ENCODE peak calls at places on chromosomes 16 and 17, in five cellular contexts. Z is IMR-90, B is HCT116, K is SK-N-SH, V is H1. F is an unnamed sample.

GRCh38 chr17:47117386-47117785 is 71.7 kb downstream of the CDC27 start:
- DNase-seq in K (no peak), B (no peak), Z (no peak), V (no peak), F (no peak)

GRCh38 chr17:34252138-34252889 is 2.8 kb upstream of the CCL2 start:
- DNase-seq in K (peak), V (no peak), B (no peak), Z (peak), F (no peak)

GRCh38 chr17:73586153-73586906 is 57.9 kb downstream of the SDK2 start:
- DNase-seq in V (no peak), Z (no peak), K (peak), B (no peak), F (no peak)

GRCh38 chr17:4485676-4486646 is 12.7 kb upstream of the SPNS2 start:
- DNase-seq in B (no peak), V (no peak), Z (no peak), K (peak), F (no peak)

GRCh38 chr17:29613371-29613837 is 9.3 kb downstream of the CORO6 start:
- DNase-seq in V (peak), Z (peak), K (peak), B (no peak), F (no peak)

GRCh38 chr17:26792486-26792885 is 501.4 kb upstream of the WSB1 start:
- DNase-seq in Z (peak), B (no peak), K (no peak), V (no peak), F (no peak)

GRCh38 chr16:11126389-11127072 is 129.5 kb downstream of the SOCS1 start:
- DNase-seq in K (no peak), B (no peak), Z (no peak), V (no peak), F (no peak)

GRCh38 chr17:41785876-41786226 is 660 bp downstream of the JUP start:
- DNase-seq in B (no peak), K (no peak), V (peak), Z (no peak), F (peak)

GRCh38 chr17:75404739-75405364 is 626 bp downstream of the GRB2 start:
- DNase-seq in B (no peak), V (peak), K (peak), Z (peak), F (no peak)

GRCh38 chr17:81257533-81257932 is 18.4 kb downstream of the NDUFAF8 start:
- DNase-seq in Z (no peak), K (no peak), V (no peak), B (no peak), F (no peak)

GRCh38 chr17:80929449-80929848 is 62.2 kb upstream of the CHMP6 start:
- DNase-seq in K (no peak), Z (no peak), B (no peak), V (no peak), F (no peak)

GRCh38 chr17:10754109-10754508 is 24.3 kb upstream of the TMEM220 start:
- DNase-seq in V (peak), B (peak), Z (peak), K (peak), F (peak)

GRCh38 chr16:86002178-86002577 is 103.2 kb downstream of the IRF8 start:
- DNase-seq in B (no peak), V (no peak), K (no peak), Z (no peak), F (no peak)

GRCh38 chr16:22325598-22326368 is 28.6 kb downstream of the POLR3E start:
- DNase-seq in Z (no peak), B (no peak), V (no peak), K (no peak), F (no peak)

GRCh38 chr17:59331929-59332889 is 754 bp downstream of the YPEL2 start:
- DNase-seq in Z (no peak), K (peak), V (peak), B (no peak), F (peak)

GRCh38 chr17:10266477-10266876 is 68.1 kb upstream of the GAS7 start:
- DNase-seq in B (no peak), K (no peak), Z (no peak), V (no peak), F (no peak)

GRCh38 chr16:74740795-74741304 is 33.8 kb downstream of the FA2H start:
- DNase-seq in K (no peak), Z (no peak), B (peak), V (no peak), F (no peak)

GRCh38 chr17:2814499-2815341 is 18.5 kb downstream of the RAP1GAP2 start:
- DNase-seq in V (no peak), B (no peak), Z (no peak), K (no peak), F (no peak)

GRCh38 chr16:67928561-67929364 is 2.9 kb downstream of the CTRL start:
- DNase-seq in V (peak), K (peak), Z (peak), B (peak), F (peak)

GRCh38 chr16:13957197-13958078 is 37.5 kb downstream of the ERCC4 start:
- DNase-seq in Z (peak), B (peak), V (no peak), K (peak), F (peak)

GRCh38 chr16:90018297-90019200 is 707 bp downstream of the DBNDD1 start:
- DNase-seq in B (no peak), K (peak), Z (no peak), V (peak), F (peak)

GRCh38 chr16:47939690-47940089 is 216.1 kb downstream of the ABCC12 start:
- DNase-seq in B (no peak), K (no peak), V (no peak), Z (no peak), F (no peak)

GRCh38 chr17:57354669-57355068 is 98.3 kb downstream of the MSI2 start:
- DNase-seq in Z (no peak), K (no peak), B (no peak), V (no peak), F (no peak)

GRCh38 chr17:836154-836553 is 54.0 kb downstream of the MRM3 start:
- DNase-seq in V (no peak), K (no peak), B (no peak), Z (no peak), F (no peak)

GRCh38 chr17:61076649-61077048 is 323.0 kb upstream of the TBX2 start:
- DNase-seq in B (no peak), Z (peak), K (peak), V (no peak), F (no peak)

GRCh38 chr16:53042235-53042645 is 10.5 kb downstream of the CHD9NB start:
- DNase-seq in Z (no peak), V (no peak), K (no peak), B (no peak), F (no peak)

GRCh38 chr16:83661656-83662055 is 146.1 kb upstream of the HSBP1 start:
- DNase-seq in Z (no peak), K (no peak), V (no peak), B (no peak), F (no peak)

GRCh38 chr17:28471531-28472342 is 1.7 kb upstream of the SLC13A2 start:
- DNase-seq in Z (no peak), K (no peak), V (peak), B (no peak), F (no peak)

GRCh38 chr16:55480228-55480655 is 1.2 kb downstream of the MMP2 start:
- DNase-seq in V (peak), Z (peak), K (peak), B (no peak), F (peak)

GRCh38 chr16:56724191-56724590 is 5.7 kb upstream of the NUP93 start:
- DNase-seq in B (no peak), V (no peak), Z (no peak), K (no peak), F (no peak)

GRCh38 chr16:84907046-84907445 is 87.3 kb downstream of the CRISPLD2 start:
- DNase-seq in Z (no peak), V (no peak), K (no peak), B (no peak), F (no peak)

GRCh38 chr17:320809-321385 is 31.7 kb downstream of the RPH3AL start:
- DNase-seq in Z (no peak), B (no peak), K (no peak), V (peak), F (no peak)

GRCh38 chr17:72887917-72888316 is 204.6 kb downstream of the SLC39A11 start:
- DNase-seq in B (no peak), Z (peak), V (no peak), K (no peak), F (no peak)

GRCh38 chr16:66030036-66030435 is 336.5 kb upstream of the CDH5 start:
- DNase-seq in Z (peak), K (no peak), V (no peak), B (no peak), F (no peak)

DNA sequence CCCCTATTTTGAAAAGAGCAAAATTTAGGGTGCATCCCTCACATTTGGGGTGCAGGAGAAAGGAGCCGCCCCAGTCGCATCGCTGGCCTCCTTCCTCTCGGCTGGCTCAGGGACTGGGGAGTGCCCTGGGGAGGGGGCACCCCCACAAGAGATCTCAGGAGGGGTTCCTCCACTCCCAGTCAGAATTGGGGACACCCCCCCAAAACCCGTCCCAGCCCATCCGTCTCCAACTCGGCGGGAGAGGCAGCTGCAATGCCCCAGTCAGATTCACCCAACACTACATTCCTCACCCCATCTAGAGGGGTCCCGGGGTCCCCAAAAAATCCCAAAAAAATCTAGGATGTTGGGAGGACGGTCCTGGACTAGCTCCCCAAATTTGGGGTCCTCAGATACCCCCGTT is 3.4 kb upstream of the BCL6B start:
- DNase-seq in B (no peak), Z (no peak), V (no peak), K (no peak), F (no peak)
- H3K9ac ChIP-seq in B (peak), Z (peak), V (no peak), K (peak), F (peak)

GRCh38 chr17:67019126-67019507 is 25.2 kb upstream of the CACNG1 start:
- DNase-seq in B (no peak), Z (no peak), K (peak), V (no peak), F (no peak)

GRCh38 chr17:67021718-67022450 is 22.5 kb upstream of the CACNG1 start:
- DNase-seq in V (no peak), Z (no peak), K (peak), B (no peak), F (no peak)

GRCh38 chr17:67021196-67021595 is 23.2 kb upstream of the CACNG1 start:
- DNase-seq in K (no peak), V (no peak), Z (no peak), B (no peak), F (peak)

GRCh38 chr17:67019809-67020208 is 24.5 kb upstream of the CACNG1 start:
- DNase-seq in V (no peak), B (no peak), Z (no peak), K (no peak), F (no peak)

DNA sequence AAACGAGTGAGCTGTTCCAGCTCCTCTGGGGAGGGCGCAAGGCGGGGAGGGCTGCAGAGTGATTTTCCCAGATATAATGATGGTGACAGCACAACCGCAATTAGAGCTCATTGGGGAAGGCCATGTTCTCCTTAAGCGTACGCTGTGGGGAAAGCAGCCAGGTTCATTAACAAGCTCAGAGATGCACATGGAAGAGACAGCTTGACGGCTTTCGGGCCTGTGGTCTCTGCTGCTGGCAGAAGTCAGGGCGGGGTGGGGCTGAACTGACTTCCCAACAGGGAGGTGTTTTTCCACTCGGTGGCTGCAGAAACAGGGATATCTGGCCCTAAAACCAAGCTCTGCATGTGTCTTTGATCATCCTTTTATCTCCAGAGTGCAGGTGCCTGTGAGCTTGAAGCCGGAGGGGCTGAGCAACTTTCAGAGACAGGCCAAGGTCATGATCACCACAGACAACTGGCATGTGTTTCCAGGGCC is 24.0 kb upstream of the CACNG1 start:
- DNase-seq in K (peak), V (no peak), Z (no peak), B (no peak), F (no peak)
- TF ChIP-seq RAD21 in K (peak), V (no peak), Z (no peak), B (no peak), F (no peak)

GRCh38 chr17:64087252-64088005 is 42.5 kb downstream of the ERN1 start:
- DNase-seq in V (no peak), Z (no peak), B (no peak), K (no peak), F (no peak)
- H3K9ac ChIP-seq in V (no peak), Z (no peak), B (no peak), K (no peak), F (no peak)

GRCh38 chr16:77945126-77945525 is 77.2 kb upstream of the CLEC3A start:
- DNase-seq in Z (peak), K (no peak), V (no peak), B (no peak), F (no peak)
- TF ChIP-seq RAD21 in Z (no peak), K (no peak), V (no peak), B (no peak), F (no peak)

GRCh38 chr17:14310584-14310983 is 9.7 kb downstream of the HS3ST3B1 start:
- DNase-seq in Z (no peak), B (no peak), K (no peak), V (peak), F (no peak)
- H3K9ac ChIP-seq in Z (no peak), B (no peak), K (no peak), V (no peak), F (no peak)